ENCODE peak calls at places on chromosome 22, in four cellular contexts. K, E, A and W are unnamed samples.

GRCh38 chr22:47615051-47615450 is 852.6 kb downstream of the TBC1D22A start:
- DNase-seq in K (no peak), E (no peak), A (no peak), W (no peak)

GRCh38 chr22:43723816-43724215 is 88.3 kb downstream of the EFCAB6 start:
- DNase-seq in K (no peak), E (peak; percentile 58), A (no peak), W (no peak)

GRCh38 chr22:36102995-36103394 is 57.6 kb downstream of the APOL3 start:
- DNase-seq in K (no peak), E (no peak), A (no peak), W (no peak)

GRCh38 chr22:38843716-38844660 is at the start of gene NPTXR:
- DNase-seq in K (no peak), E (no peak), A (peak; percentile 54), W (peak; percentile 40)

GRCh38 chr22:30324008-30324730 is 2.6 kb downstream of the TBC1D10A start:
- DNase-seq in K (no peak), E (peak; percentile 49), A (no peak), W (no peak)

GRCh38 chr22:30968015-30968923 is at the start of gene MORC2:
- DNase-seq in K (peak; percentile 78), E (peak; percentile 46), A (no peak), W (no peak)

GRCh38 chr22:38841635-38842034 is 2.2 kb downstream of the NPTXR start:
- DNase-seq in K (no peak), E (no peak), A (no peak), W (no peak)

GRCh38 chr22:30212363-30212995 is 34.1 kb downstream of the LIF start:
- DNase-seq in K (no peak), E (peak; percentile 91), A (no peak), W (no peak)

GRCh38 chr22:27386186-27386585 is 415.4 kb downstream of the MN1 start:
- DNase-seq in K (no peak), E (no peak), A (no peak), W (no peak)

GRCh38 chr22:24585461-24585860 is 7.4 kb downstream of the LRRC75B start:
- DNase-seq in K (no peak), E (no peak), A (no peak), W (no peak)

GRCh38 chr22:23829845-23830372 is 8.9 kb downstream of the DERL3 start:
- DNase-seq in K (no peak), E (peak; percentile 95), A (no peak), W (no peak)

GRCh38 chr22:35191412-35191811 is 65.9 kb upstream of the HMGXB4 start:
- DNase-seq in K (no peak), E (no peak), A (no peak), W (no peak)

GRCh38 chr22:33565580-33565995 is 354.7 kb downstream of the LARGE1 start:
- DNase-seq in K (no peak), E (no peak), A (no peak), W (no peak)

GRCh38 chr22:48858856-48859255 is 968.8 kb downstream of the BRD1 start:
- DNase-seq in K (no peak), E (no peak), A (no peak), W (no peak)
- TF ChIP-seq CTCF in K (no peak), E (no peak), A (no peak), W (no peak)

GRCh38 chr22:50169774-50170341 is 673 bp upstream of the PANX2 start:
- DNase-seq in K (peak; percentile 67), E (peak; percentile 20), A (no peak), W (no peak)
- TF ChIP-seq CTCF in K (no peak), E (no peak), A (peak; percentile 20), W (peak; percentile 24)

GRCh38 chr22:29108137-29108536 is 35.3 kb downstream of the KREMEN1 start:
- DNase-seq in K (no peak), E (peak; percentile 37), A (no peak), W (no peak)
- TF ChIP-seq CTCF in K (no peak), E (no peak), A (no peak), W (no peak)

GRCh38 chr22:22770881-22771280 is 116.7 kb upstream of the IGLL5 start:
- DNase-seq in K (no peak), E (no peak), A (no peak), W (no peak)

GRCh38 chr22:22769434-22770279 is 118.0 kb upstream of the IGLL5 start:
- DNase-seq in K (no peak), E (no peak), A (no peak), W (no peak)

GRCh38 chr22:22770280-22770871 is 117.2 kb upstream of the IGLL5 start:
- DNase-seq in K (no peak), E (peak; percentile 38), A (peak; percentile 49), W (peak; percentile 68)

GRCh38 chr22:22768885-22769284 is 118.7 kb upstream of the IGLL5 start:
- DNase-seq in K (no peak), E (no peak), A (no peak), W (no peak)

DNA sequence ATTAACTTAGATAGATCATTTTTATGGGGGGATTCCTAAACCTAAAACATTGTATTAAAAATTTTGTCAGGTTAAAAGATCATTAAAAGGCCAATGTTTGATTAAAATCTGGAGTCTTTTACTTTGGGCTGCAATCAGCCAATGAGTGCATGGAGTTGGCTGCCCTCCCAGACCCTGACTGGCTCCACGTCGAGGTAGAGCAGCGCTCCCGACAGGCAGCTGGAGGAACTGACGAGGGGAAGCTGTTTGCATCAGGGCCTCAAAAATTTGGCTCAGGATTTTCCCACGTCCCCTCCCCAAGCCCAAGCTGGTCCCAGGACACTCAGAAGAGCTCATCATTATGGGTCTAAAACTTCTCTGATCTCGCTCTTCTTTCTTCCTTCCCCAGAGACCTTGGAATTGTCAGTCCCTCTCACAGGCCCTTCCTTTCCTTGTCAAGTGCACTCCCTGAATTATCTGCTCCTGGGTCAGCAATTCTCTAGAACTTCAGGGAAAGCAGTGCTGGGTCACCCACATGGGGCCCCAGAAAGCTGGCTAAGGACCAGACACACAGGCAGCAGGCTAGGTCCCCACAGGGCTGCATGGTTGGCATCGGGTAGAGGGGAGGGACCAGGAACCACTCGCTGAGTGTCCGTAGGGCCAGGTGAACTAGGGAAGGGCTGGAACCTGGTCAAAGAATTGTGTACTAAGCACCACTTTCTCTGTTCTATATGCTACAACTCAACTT is 119.6 kb upstream of the IGLL5 start:
- DNase-seq in K (no peak), E (no peak), A (no peak), W (no peak)
- TF ChIP-seq CTCF in K (no peak), E (peak; percentile 33), A (no peak), W (peak; percentile 8)

GRCh38 chr22:40733919-40734318 is 54.6 kb downstream of the MCHR1 start:
- DNase-seq in K (no peak), E (no peak), A (no peak), W (no peak)

GRCh38 chr22:40729284-40729683 is 50.0 kb downstream of the MCHR1 start:
- DNase-seq in K (no peak), E (no peak), A (no peak), W (no peak)

GRCh38 chr22:40727607-40728325 is 48.5 kb downstream of the MCHR1 start:
- DNase-seq in K (no peak), E (no peak), A (no peak), W (no peak)

GRCh38 chr22:40728731-40729189 is 49.5 kb downstream of the MCHR1 start:
- DNase-seq in K (no peak), E (peak; percentile 37), A (no peak), W (no peak)

GRCh38 chr22:40732996-40733292 is 53.7 kb downstream of the MCHR1 start:
- DNase-seq in K (no peak), E (no peak), A (no peak), W (no peak)
- TF ChIP-seq CTCF in K (no peak), E (no peak), A (no peak), W (no peak)

DNA sequence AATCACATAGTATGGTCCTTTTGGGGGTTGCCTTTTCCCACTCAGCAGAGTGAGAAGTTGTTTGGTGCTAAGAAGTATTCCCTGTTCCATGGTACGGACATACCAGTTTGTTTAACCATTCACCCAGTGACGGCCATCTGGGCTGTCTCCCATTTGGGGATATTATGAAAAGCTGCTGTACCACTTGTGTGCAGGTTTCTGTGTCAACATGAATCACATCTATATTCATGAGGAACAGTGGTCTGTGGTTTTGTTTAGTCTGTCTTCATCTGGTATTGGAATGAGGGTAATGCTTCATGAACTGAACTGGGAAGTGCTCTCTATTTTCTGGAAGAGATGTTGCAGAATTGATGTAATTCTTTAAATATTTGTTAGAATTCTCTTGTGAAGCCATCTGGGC is 89.5 kb downstream of the TRMU start:
- DNase-seq in K (no peak), E (peak; percentile 57), A (no peak), W (no peak)
- TF ChIP-seq CTCF in K (no peak), E (no peak), A (no peak), W (no peak)